ENCODE peak calls at places on chromosomes 4 and X, in five cellular contexts. B, P, Q, O and U are unnamed samples.

GRCh38 chr4:58587856-58588255 is 1477.7 kb upstream of the IGFBP7 start:
- DNase-seq in B (no peak), P (no peak), Q (no peak), O (no peak), U (no peak)

GRCh38 chr4:143359794-143360193 is 23.1 kb downstream of the GAB1 start:
- DNase-seq in B (no peak), P (no peak), Q (no peak), O (no peak), U (no peak)

GRCh38 chr4:20159516-20159915 is 92.2 kb upstream of the SLIT2 start:
- DNase-seq in B (no peak), P (no peak), Q (no peak), O (no peak), U (no peak)

GRCh38 chrX:40933132-40934078 is 151.8 kb upstream of the USP9X start:
- DNase-seq in B (no peak), P (no peak), Q (peak), O (no peak), U (no peak)

GRCh38 chrX:47146121-47146935 is 1.3 kb downstream of the RBM10 start:
- DNase-seq in B (no peak), P (no peak), Q (no peak), O (no peak), U (no peak)

GRCh38 chrX:139204903-139205667 is 325.5 kb upstream of the F9 start:
- DNase-seq in B (peak), P (no peak), Q (no peak), O (peak), U (no peak)

GRCh38 chr4:5128569-5128968 is 77.3 kb downstream of the STK32B start:
- DNase-seq in B (no peak), P (no peak), Q (no peak), O (no peak), U (no peak)

GRCh38 chr4:89837385-89837995 is 529 bp upstream of the SNCA start:
- DNase-seq in B (no peak), P (no peak), Q (peak), O (peak), U (no peak)

GRCh38 chrX:270848-271367 is 10.3 kb upstream of the PLCXD1 start:
- DNase-seq in B (no peak), P (no peak), Q (no peak), O (no peak), U (no peak)

GRCh38 chr4:154231796-154232478 is 259.7 kb downstream of the DCHS2 start:
- DNase-seq in B (no peak), P (no peak), Q (no peak), O (no peak), U (no peak)

GRCh38 chr4:165461176-165461835 is 82.5 kb downstream of the CPE start:
- DNase-seq in B (peak), P (no peak), Q (peak), O (no peak), U (no peak)

GRCh38 chr4:6573551-6573950 is 1.4 kb upstream of the MAN2B2 start:
- DNase-seq in B (no peak), P (no peak), Q (no peak), O (no peak), U (no peak)

GRCh38 chr4:3334316-3334715 is 41.5 kb downstream of the RGS12 start:
- DNase-seq in B (no peak), P (no peak), Q (no peak), O (no peak), U (no peak)

GRCh38 chr4:141329174-141329569 is 108.5 kb downstream of the ZNF330 start:
- DNase-seq in B (no peak), P (no peak), Q (peak), O (no peak), U (no peak)

GRCh38 chr4:39975488-39976089 is 2.1 kb downstream of the PDS5A start:
- DNase-seq in B (no peak), P (no peak), Q (peak), O (no peak), U (no peak)
- H3K4me3 ChIP-seq in B (peak), P (peak), Q (no peak), O (peak), U (no peak)

GRCh38 chr4:25007608-25008007 is 23.1 kb downstream of the LGI2 start:
- DNase-seq in B (no peak), P (no peak), Q (no peak), O (no peak), U (no peak)

GRCh38 chr4:24999392-25000104 is 31.2 kb downstream of the LGI2 start:
- DNase-seq in B (no peak), P (no peak), Q (no peak), O (no peak), U (no peak)

GRCh38 chr4:25001499-25001898 is 29.2 kb downstream of the LGI2 start:
- DNase-seq in B (no peak), P (no peak), Q (no peak), O (no peak), U (no peak)

DNA sequence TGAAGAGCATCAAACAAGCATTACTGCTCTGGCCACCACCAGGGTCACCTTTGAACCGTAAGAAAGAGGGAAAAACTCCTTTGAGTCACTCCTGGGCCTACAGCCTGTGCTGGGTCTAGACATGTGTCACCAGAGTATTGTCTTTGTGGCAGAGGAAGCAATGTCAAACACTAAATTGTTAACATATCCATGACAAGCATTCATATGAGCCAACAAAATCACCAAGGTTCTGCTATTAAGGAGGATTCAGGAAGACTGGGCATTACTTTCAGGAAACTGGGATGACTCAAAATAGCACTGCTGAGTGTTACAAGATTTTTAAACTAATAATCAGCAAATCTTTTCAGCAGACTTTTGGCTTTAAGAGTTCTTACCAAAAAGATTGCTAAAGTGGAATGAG is 28.1 kb downstream of the LGI2 start:
- DNase-seq in B (no peak), P (no peak), Q (no peak), O (no peak), U (no peak)
- H3K27ac ChIP-seq in B (no peak), P (no peak), Q (no peak), O (no peak), U (no peak)

DNA sequence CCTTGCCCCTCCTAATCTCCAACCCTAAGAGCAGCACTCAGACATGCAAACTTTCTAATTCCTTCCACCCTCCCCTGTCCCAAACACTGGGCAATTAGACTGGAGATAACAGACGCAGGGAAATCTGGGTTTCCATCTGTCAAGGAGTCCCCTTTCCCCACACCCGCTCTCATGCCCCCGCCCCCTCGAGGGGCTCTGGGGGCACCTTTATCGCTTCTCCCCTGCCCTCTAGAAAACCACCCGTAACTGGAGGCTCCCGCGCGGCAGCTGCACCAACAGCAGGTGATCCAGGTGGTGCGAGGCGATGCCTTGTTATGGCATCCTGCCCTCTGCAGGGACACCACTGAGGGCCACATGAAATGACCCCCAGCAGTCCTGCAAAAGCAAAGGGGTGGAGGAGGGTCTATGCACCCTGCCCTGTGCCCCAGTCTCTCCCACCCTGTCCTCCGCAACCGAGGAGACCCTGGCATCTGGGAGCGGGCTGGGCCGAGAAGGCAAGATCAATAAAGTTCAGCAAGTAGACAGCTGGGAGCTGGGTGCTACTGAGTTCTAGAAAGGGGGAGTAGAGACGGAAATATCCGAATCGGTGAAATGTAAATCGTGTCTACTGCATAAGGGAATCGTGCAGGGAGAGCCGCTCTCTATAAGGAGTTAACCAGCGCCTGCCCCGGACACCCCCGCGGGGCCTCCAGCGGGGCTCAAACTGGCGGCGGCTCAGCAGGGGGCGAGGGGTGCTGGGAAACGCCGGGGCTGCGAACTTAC is 1.6 kb downstream of the KCTD8 start:
- DNase-seq in B (peak), P (no peak), Q (no peak), O (no peak), U (no peak)
- H3K4me3 ChIP-seq in B (peak), P (no peak), Q (no peak), O (no peak), U (peak)

GRCh38 chrX:42948723-42949122 is 170.8 kb upstream of the PPP1R2C start:
- DNase-seq in B (no peak), P (peak), Q (no peak), O (no peak), U (no peak)
- H3K27ac ChIP-seq in B (no peak), P (peak), Q (no peak), O (no peak), U (no peak)